ENCODE peak calls at places on chromosomes 7 and 10, in seven cellular contexts. D, H, E, P, R, Q and S are unnamed samples.

GRCh38 chr7:28070311-28071055 is 110.1 kb downstream of the JAZF1 start:
- DNase-seq in D (no peak), H (no peak), E (no peak), P (no peak), R (no peak), Q (no peak), S (no peak)

GRCh38 chr10:133372507-133372906 is 647 bp downstream of the ECHS1 start:
- DNase-seq in D (peak), H (no peak), E (no peak), P (no peak), R (no peak), Q (no peak), S (no peak)

GRCh38 chr10:15346440-15347141 is 24.5 kb downstream of the FAM171A1 start:
- DNase-seq in D (peak), H (no peak), E (no peak), P (no peak), R (no peak), Q (no peak), S (no peak)

GRCh38 chr10:131816157-131816775 is 84.5 kb upstream of the PPP2R2D start:
- DNase-seq in D (peak), H (no peak), E (no peak), P (no peak), R (no peak), Q (no peak), S (no peak)

GRCh38 chr7:28813238-28813962 is 144.7 kb downstream of the TRIL start:
- DNase-seq in D (no peak), H (no peak), E (no peak), P (no peak), R (no peak), Q (peak), S (no peak)

GRCh38 chr10:35011771-35012191 is 78.4 kb downstream of the CUL2 start:
- DNase-seq in D (no peak), H (no peak), E (no peak), P (no peak), R (no peak), Q (no peak), S (no peak)

GRCh38 chr7:148142660-148143248 is 447.8 kb upstream of the C7orf33 start:
- DNase-seq in D (peak), H (peak), E (no peak), P (peak), R (peak), Q (no peak), S (peak)

GRCh38 chr10:17049195-17049594 is 80.4 kb downstream of the CUBN start:
- DNase-seq in D (no peak), H (no peak), E (no peak), P (peak), R (no peak), Q (no peak), S (no peak)

GRCh38 chr7:50610521-50611277 is 45.5 kb upstream of the DDC start:
- DNase-seq in D (no peak), H (no peak), E (no peak), P (no peak), R (no peak), Q (no peak), S (no peak)

GRCh38 chr7:27901028-27901760 is 161.2 kb downstream of the TAX1BP1 start:
- DNase-seq in D (no peak), H (no peak), E (no peak), P (no peak), R (no peak), Q (peak), S (no peak)

GRCh38 chr7:43232376-43232775 is 119.9 kb downstream of the HECW1 start:
- DNase-seq in D (no peak), H (no peak), E (no peak), P (no peak), R (no peak), Q (no peak), S (no peak)

GRCh38 chr10:33536508-33536907 is 202.0 kb upstream of the NRP1 start:
- DNase-seq in D (no peak), H (no peak), E (no peak), P (no peak), R (no peak), Q (no peak), S (no peak)

GRCh38 chr10:119209050-119209735 is 1.8 kb downstream of the GRK5 start:
- DNase-seq in D (peak), H (peak), E (no peak), P (peak), R (no peak), Q (no peak), S (no peak)

GRCh38 chr10:81524467-81524866 is 350.5 kb upstream of the NRG3 start:
- DNase-seq in D (no peak), H (no peak), E (no peak), P (no peak), R (no peak), Q (no peak), S (no peak)

GRCh38 chr7:51472017-51472296 is 155.3 kb upstream of the COBL start:
- DNase-seq in D (no peak), H (no peak), E (no peak), P (no peak), R (no peak), Q (no peak), S (no peak)

GRCh38 chr10:104218751-104219150 is 13.4 kb downstream of the CFAP43 start:
- DNase-seq in D (no peak), H (no peak), E (no peak), P (no peak), R (no peak), Q (no peak), S (no peak)

GRCh38 chr10:31635415-31636065 is 293.1 kb downstream of the ARHGAP12 start:
- DNase-seq in D (no peak), H (no peak), E (no peak), P (no peak), R (no peak), Q (no peak), S (no peak)

GRCh38 chr7:15446280-15446679 is 115.5 kb downstream of the AGMO start:
- DNase-seq in D (peak), H (no peak), E (no peak), P (no peak), R (no peak), Q (no peak), S (no peak)

GRCh38 chr10:132712698-132713232 is 73.2 kb downstream of the NKX6-2 start:
- DNase-seq in D (no peak), H (no peak), E (no peak), P (no peak), R (no peak), Q (no peak), S (no peak)

DNA sequence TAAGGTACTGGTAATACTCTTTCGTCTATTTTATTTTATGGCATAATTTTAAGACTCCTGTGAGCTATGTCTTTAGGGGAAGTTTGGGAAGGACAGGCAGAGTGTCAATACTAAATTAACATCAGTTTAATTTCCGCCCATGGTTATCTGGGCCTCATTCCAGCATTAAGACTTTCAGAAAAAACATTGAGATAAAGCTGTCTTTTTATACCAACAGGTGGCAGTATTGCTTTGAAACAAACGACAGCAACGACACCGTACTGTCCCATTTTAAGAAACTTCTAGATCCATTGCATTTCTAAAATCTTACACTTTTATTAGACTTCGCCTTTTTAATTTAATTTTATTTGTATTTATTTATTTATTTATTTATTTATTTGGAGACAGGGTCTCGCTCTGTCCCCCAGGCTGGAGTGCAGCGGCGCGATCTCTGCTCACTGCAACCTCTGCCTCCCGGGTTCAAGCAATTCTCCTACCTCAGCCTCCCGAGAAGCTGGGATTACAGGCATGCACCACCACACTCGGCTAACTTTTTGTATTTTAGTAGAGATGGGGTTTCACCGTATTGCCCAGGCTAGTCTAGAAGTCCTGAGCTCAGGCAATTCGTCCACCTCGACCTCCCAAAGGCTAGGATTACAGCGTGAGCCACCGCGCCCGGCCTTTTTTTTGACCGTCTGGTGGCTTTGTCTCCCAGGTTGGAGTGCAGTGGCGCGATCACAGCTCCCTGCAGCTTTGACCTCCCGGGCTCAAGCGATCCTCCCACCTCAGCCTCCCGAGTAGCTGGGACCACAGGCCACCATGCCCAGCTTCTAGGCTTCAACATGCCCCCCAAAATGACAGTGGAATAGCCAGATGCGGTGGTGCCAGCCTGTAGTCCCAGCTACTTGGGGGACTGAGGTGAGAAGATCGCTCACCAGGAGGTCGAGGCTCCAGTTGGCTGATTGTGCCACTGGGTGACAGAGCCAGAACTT is 78.7 kb upstream of the C1GALT1 start:
- DNase-seq in D (peak), H (peak), E (no peak), P (peak), R (peak), Q (peak), S (peak)
- TF ChIP-seq YY1 in D (no peak), H (no peak), E (no peak), P (no peak), R (no peak), Q (no peak), S (no peak)

GRCh38 chr7:12638851-12639467 is 48.5 kb upstream of the ARL4A start:
- DNase-seq in D (peak), H (peak), E (no peak), P (peak), R (peak), Q (no peak), S (peak)
- TF ChIP-seq YY1 in D (no peak), H (no peak), E (no peak), P (no peak), R (no peak), Q (no peak), S (no peak)

DNA sequence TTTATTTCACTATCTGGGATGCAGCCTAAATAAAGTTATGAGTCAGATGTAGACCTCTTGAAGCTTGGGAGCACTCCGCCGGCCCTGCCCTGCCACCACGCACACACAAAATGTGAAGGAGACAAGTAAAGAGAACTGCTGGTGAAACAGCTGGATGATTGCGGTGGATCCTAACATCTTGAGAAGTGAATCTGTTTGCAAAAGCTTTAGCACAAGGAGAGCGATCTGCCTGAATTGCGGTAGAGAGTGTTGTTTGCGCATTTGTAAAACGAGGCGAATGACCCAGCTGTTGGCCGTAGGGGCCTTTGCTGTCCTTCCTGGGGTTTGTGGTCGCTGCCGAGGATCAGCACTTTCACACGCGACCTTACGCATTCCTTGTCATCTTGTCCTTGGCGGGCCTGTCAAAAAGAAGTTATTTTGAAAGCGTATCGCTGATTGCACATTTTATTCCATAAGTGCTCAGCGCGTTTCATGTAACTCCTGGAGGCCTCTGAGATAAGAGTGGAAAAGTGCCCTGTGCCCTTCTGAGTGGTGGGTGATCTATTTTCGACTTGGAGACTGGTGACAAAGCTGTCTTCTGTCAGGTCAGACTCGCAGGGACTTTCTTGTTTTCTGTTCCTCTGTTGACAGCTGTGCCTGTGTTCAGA is 40.8 kb downstream of the RBM20 start:
- DNase-seq in D (no peak), H (no peak), E (no peak), P (no peak), R (no peak), Q (no peak), S (no peak)
- TF ChIP-seq YY1 in D (no peak), H (no peak), E (no peak), P (no peak), R (no peak), Q (no peak), S (no peak)

GRCh38 chr7:142485617-142486226 is 227.9 kb upstream of the PRSS58 start:
- DNase-seq in D (peak), H (no peak), E (no peak), P (peak), R (no peak), Q (no peak), S (no peak)

GRCh38 chr7:142483659-142484317 is 225.9 kb upstream of the PRSS58 start:
- DNase-seq in D (no peak), H (no peak), E (no peak), P (no peak), R (no peak), Q (no peak), S (no peak)

GRCh38 chr7:142487124-142487523 is 229.3 kb upstream of the PRSS58 start:
- DNase-seq in D (no peak), H (no peak), E (no peak), P (no peak), R (no peak), Q (no peak), S (no peak)

GRCh38 chr7:142481548-142481947 is 223.7 kb upstream of the PRSS58 start:
- DNase-seq in D (no peak), H (no peak), E (no peak), P (no peak), R (no peak), Q (no peak), S (no peak)

DNA sequence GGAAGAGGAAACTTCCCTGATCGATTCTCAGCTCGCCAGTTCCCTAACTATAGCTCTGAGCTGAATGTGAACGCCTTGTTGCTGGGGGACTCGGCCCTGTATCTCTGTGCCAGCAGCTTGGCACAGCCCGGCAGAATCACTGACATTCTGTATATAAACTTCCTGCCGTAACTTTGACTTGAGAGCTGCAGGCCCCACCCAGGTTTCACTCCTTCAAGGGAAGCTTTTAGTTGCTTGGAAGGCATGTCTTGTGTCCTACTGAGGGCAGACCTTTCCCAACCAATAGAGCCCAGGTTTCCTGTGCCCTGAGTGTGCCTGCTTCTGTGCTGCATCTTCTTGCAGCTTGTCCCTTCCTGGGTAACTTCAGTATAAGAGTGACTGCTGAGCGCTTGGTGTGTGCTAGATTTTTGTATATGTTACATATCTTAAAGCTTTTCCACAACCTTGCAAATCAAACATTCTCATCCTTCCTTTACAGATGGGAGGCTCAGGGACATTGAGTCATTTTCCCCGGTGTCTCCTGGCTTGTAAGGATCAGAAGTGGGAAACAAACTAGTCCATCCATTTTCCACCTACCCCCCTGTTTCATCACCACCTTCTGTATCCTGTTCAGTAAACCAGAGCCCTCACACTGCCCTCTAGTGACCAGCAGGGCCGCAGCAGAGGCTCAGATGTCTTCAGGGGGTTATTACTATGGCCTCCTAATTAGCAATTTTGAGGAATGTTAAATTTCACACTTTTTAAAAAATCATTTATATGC is 225.2 kb upstream of the PRSS58 start:
- DNase-seq in D (peak), H (peak), E (no peak), P (peak), R (peak), Q (no peak), S (peak)
- TF ChIP-seq YY1 in D (no peak), H (no peak), E (peak), P (no peak), R (peak), Q (no peak), S (no peak)

GRCh38 chr7:30799976-30800661 is 28.9 kb downstream of the MINDY4 start:
- DNase-seq in D (no peak), H (no peak), E (no peak), P (no peak), R (no peak), Q (no peak), S (no peak)
- TF ChIP-seq YY1 in D (no peak), H (no peak), E (no peak), P (no peak), R (no peak), Q (no peak), S (no peak)

GRCh38 chr7:75723444-75723843 is 15.3 kb downstream of the HIP1 start:
- DNase-seq in D (no peak), H (no peak), E (no peak), P (no peak), R (no peak), Q (no peak), S (no peak)
- TF ChIP-seq YY1 in D (no peak), H (no peak), E (no peak), P (no peak), R (no peak), Q (no peak), S (no peak)

DNA sequence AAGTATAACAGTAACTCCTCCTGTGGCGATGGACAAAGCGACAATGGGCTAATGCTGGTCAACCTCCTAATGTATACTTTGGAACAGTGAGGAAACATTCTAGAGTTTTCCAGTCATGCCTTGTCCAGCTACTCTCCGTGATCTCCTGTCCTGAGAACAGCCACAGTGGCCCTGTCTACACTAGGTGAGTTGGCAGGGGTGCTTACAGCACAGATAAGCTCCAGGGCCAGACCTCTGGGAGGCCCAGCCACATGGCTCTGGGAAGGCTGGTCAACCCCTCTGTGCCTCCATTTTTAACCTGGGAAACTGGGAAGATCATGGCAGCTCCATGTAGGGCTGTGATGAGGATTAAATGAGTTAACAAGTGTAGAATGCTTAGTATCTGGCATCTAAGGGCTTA is 57.0 kb downstream of the CLEC2L start:
- DNase-seq in D (no peak), H (no peak), E (no peak), P (no peak), R (no peak), Q (no peak), S (no peak)
- TF ChIP-seq YY1 in D (no peak), H (no peak), E (no peak), P (no peak), R (no peak), Q (no peak), S (no peak)

GRCh38 chr10:22505923-22506685 is 160.8 kb downstream of the SPAG6 start:
- DNase-seq in D (no peak), H (no peak), E (no peak), P (no peak), R (no peak), Q (no peak), S (no peak)
- TF ChIP-seq YY1 in D (no peak), H (no peak), E (no peak), P (no peak), R (no peak), Q (no peak), S (no peak)

GRCh38 chr7:5693529-5693928 is 87.9 kb downstream of the RNF216 start:
- DNase-seq in D (no peak), H (peak), E (no peak), P (peak), R (no peak), Q (peak), S (no peak)

GRCh38 chr7:5691536-5692090 is 89.8 kb downstream of the RNF216 start:
- DNase-seq in D (no peak), H (no peak), E (no peak), P (no peak), R (no peak), Q (no peak), S (no peak)

GRCh38 chr7:5690931-5691461 is 90.5 kb downstream of the RNF216 start:
- DNase-seq in D (no peak), H (no peak), E (no peak), P (no peak), R (no peak), Q (no peak), S (no peak)

GRCh38 chr7:5692845-5693278 is 88.6 kb downstream of the RNF216 start:
- DNase-seq in D (peak), H (no peak), E (no peak), P (no peak), R (no peak), Q (no peak), S (no peak)

DNA sequence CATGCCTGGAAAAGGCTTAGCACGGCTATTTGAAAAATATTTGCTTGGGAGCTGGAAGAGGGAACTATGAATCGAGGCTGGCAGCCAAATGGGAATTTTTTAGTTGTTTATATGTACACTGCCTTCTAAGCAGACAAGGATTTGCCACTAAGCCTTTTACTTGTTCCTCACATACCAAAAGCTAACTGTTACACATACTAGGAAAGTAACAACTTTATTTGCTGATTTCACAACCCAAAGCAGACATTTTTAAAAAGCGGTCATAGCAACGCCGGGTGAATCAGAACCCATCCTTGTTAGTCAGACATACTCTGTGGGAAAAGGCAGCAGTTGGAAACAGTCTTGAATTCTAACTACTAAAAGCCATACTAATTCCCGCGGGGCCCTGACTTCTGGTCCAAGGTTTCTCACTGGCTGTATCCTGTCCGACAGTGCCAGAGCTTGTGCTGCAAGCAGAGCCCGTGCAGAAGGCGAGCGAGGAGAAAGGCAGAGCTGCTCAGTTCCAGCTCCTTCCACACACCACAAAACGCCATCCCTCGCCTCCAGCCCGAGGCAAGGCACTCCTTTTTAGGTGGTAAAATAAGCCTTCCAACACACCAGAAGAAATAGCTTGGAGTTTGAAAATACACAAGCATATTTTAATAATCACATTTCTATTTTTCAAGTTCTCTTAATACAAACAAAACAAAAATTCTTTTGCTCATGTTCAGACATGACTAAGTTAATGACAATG is 89.2 kb downstream of the RNF216 start:
- DNase-seq in D (peak), H (peak), E (no peak), P (no peak), R (no peak), Q (no peak), S (no peak)
- TF ChIP-seq YY1 in D (peak), H (no peak), E (no peak), P (no peak), R (no peak), Q (no peak), S (no peak)

GRCh38 chr7:44541028-44541869 is at the start of gene NPC1L1:
- DNase-seq in D (peak), H (peak), E (no peak), P (no peak), R (no peak), Q (no peak), S (no peak)
- TF ChIP-seq YY1 in D (no peak), H (peak), E (no peak), P (no peak), R (no peak), Q (no peak), S (no peak)